ENCODE peak calls at places on chromosome 15, in nine cellular contexts. Z is stimulated activated CD4-positive, alpha-beta T cell treated with anti-CD3 and anti-CD28 coated beads, Interleukin-1b, Interleukin-23, amount 100 ng/mL, for 4 hours; A is glutamatergic neuron; V is Daoy; S is AG08396; B is stimulated activated CD8-positive, alpha-beta memory T cell treated with anti-CD3 and anti-CD28 coated beads, Interleukin-15, amount 100 ng/mL, for 1 hour; Y is posterior cingulate gyrus; C is GM10248; T is A549. P is an unnamed sample.

GRCh38 chr15:35306361-35306981 is 221.4 kb upstream of the NANOGP8 start:
- DNase-seq in Z (no peak), A (no peak), V (peak), S (peak), B (no peak), Y (no peak), C (no peak), T (no peak), P (peak)

GRCh38 chr15:51382787-51383186 is 41.3 kb downstream of the GLDN start:
- DNase-seq in Z (no peak), A (peak), V (peak), S (peak), B (no peak), Y (peak), C (peak), T (peak), P (peak)

GRCh38 chr15:101008158-101009139 is 89.3 kb downstream of the LRRK1 start:
- DNase-seq in Z (peak), A (peak), V (peak), S (peak), B (peak), Y (peak), C (peak), T (peak), P (peak)

GRCh38 chr15:83813697-83814096 is 159.8 kb downstream of the ADAMTSL3 start:
- DNase-seq in Z (no peak), A (no peak), V (no peak), S (no peak), B (no peak), Y (no peak), C (no peak), T (no peak), P (peak)

GRCh38 chr15:39301589-39301999 is 279.3 kb upstream of the THBS1 start:
- DNase-seq in Z (no peak), A (no peak), V (no peak), S (no peak), B (no peak), Y (no peak), C (no peak), T (no peak), P (no peak)

GRCh38 chr15:34650177-34650576 is 66.7 kb upstream of the GOLGA8B start:
- DNase-seq in Z (no peak), A (no peak), V (peak), S (peak), B (no peak), Y (no peak), C (peak), T (no peak), P (peak)

GRCh38 chr15:81133782-81134461 is at the start of gene CFAP161:
- DNase-seq in Z (no peak), A (peak), V (peak), S (peak), B (no peak), Y (peak), C (peak), T (peak), P (peak)

GRCh38 chr15:70722266-70723123 is 40.9 kb downstream of the UACA start:
- DNase-seq in Z (no peak), A (no peak), V (peak), S (peak), B (no peak), Y (no peak), C (peak), T (peak), P (peak)

GRCh38 chr15:47196057-47196456 is 521.2 kb upstream of the SEMA6D start:
- DNase-seq in Z (peak), A (peak), V (peak), S (peak), B (no peak), Y (peak), C (peak), T (peak), P (peak)

GRCh38 chr15:70763120-70763949 is at the start of gene UACA:
- DNase-seq in Z (peak), A (peak), V (peak), S (peak), B (peak), Y (peak), C (peak), T (peak), P (peak)

GRCh38 chr15:85707519-85708338 is 87.0 kb downstream of the KLHL25 start:
- DNase-seq in Z (no peak), A (no peak), V (no peak), S (peak), B (no peak), Y (no peak), C (no peak), T (no peak), P (peak)

GRCh38 chr15:98120561-98120960 is 160.1 kb downstream of the ARRDC4 start:
- DNase-seq in Z (no peak), A (no peak), V (peak), S (no peak), B (no peak), Y (no peak), C (no peak), T (no peak), P (peak)

GRCh38 chr15:41801850-41802455 is 25.9 kb upstream of the JMJD7 start:
- DNase-seq in Z (no peak), A (no peak), V (no peak), S (no peak), B (no peak), Y (no peak), C (no peak), T (no peak), P (peak)